ENCODE peak calls at places on chromosomes 1 and 21, in six cellular contexts. One of them, this sample, is unnamed. For H3K36me3, the result is how much of the 10 kb centered on the place peaks cover.

GRCh38 chr21:45865106-45865835 is 116.3 kb upstream of the COL6A1 start:
- DNase-seq in brain microvascular endothelial cell: peak
- DNase-seq in cardiac muscle cell: no peak
- DNase-seq in OCI-LY7: no peak
- DNase-seq in upper lobe of right lung: no peak
- DNase-seq in tibial artery: no peak
- DNase-seq in this sample: no peak

GRCh38 chr21:43908167-43908566 is 43.1 kb downstream of the AGPAT3 start:
- DNase-seq in OCI-LY7: no peak
- DNase-seq in tibial artery: no peak
- DNase-seq in upper lobe of right lung: no peak
- DNase-seq in cardiac muscle cell: no peak
- DNase-seq in brain microvascular endothelial cell: no peak
- DNase-seq in this sample: no peak

GRCh38 chr1:178543291-178543609 is 30.3 kb downstream of the TEX35 start:
- DNase-seq in OCI-LY7: peak
- DNase-seq in tibial artery: no peak
- DNase-seq in cardiac muscle cell: no peak
- DNase-seq in brain microvascular endothelial cell: no peak
- DNase-seq in upper lobe of right lung: no peak
- DNase-seq in this sample: no peak

GRCh38 chr1:91501527-91501859 is 842 bp downstream of the CDC7 start:
- DNase-seq in upper lobe of right lung: no peak
- DNase-seq in cardiac muscle cell: no peak
- DNase-seq in OCI-LY7: peak
- DNase-seq in tibial artery: no peak
- DNase-seq in brain microvascular endothelial cell: peak
- DNase-seq in this sample: no peak

GRCh38 chr1:63873751-63874150 is 99.9 kb downstream of the ROR1 start:
- DNase-seq in brain microvascular endothelial cell: peak
- DNase-seq in tibial artery: no peak
- DNase-seq in OCI-LY7: no peak
- DNase-seq in cardiac muscle cell: no peak
- DNase-seq in upper lobe of right lung: no peak
- DNase-seq in this sample: no peak

GRCh38 chr1:107748529-107748928 is 216.5 kb downstream of the VAV3 start:
- DNase-seq in cardiac muscle cell: peak
- DNase-seq in brain microvascular endothelial cell: no peak
- DNase-seq in OCI-LY7: peak
- DNase-seq in tibial artery: no peak
- DNase-seq in upper lobe of right lung: no peak
- DNase-seq in this sample: no peak

GRCh38 chr1:70101774-70102173 is 103.6 kb downstream of the LRRC40 start:
- DNase-seq in cardiac muscle cell: no peak
- DNase-seq in upper lobe of right lung: no peak
- DNase-seq in brain microvascular endothelial cell: no peak
- DNase-seq in tibial artery: no peak
- DNase-seq in OCI-LY7: no peak
- DNase-seq in this sample: no peak

GRCh38 chr1:96388421-96389310 is 332.9 kb upstream of the PTBP2 start:
- DNase-seq in tibial artery: no peak
- DNase-seq in cardiac muscle cell: no peak
- DNase-seq in OCI-LY7: no peak
- DNase-seq in brain microvascular endothelial cell: peak
- DNase-seq in upper lobe of right lung: no peak
- DNase-seq in this sample: no peak

GRCh38 chr1:204286841-204287387 is 72.8 kb downstream of the PLEKHA6 start:
- DNase-seq in brain microvascular endothelial cell: no peak
- DNase-seq in tibial artery: no peak
- DNase-seq in upper lobe of right lung: peak
- DNase-seq in cardiac muscle cell: peak
- DNase-seq in OCI-LY7: peak
- DNase-seq in this sample: no peak

GRCh38 chr1:46370214-46370633 is 23.9 kb upstream of the FAAH start:
- DNase-seq in brain microvascular endothelial cell: peak
- DNase-seq in OCI-LY7: peak
- DNase-seq in cardiac muscle cell: no peak
- DNase-seq in tibial artery: no peak
- DNase-seq in upper lobe of right lung: no peak
- DNase-seq in this sample: peak

GRCh38 chr1:78834201-78834741 is 172.3 kb downstream of the ADGRL4 start:
- DNase-seq in tibial artery: no peak
- DNase-seq in cardiac muscle cell: no peak
- DNase-seq in upper lobe of right lung: no peak
- DNase-seq in brain microvascular endothelial cell: no peak
- DNase-seq in OCI-LY7: no peak
- DNase-seq in this sample: no peak

GRCh38 chr1:37549341-37549740 is 4.8 kb downstream of the SNIP1 start:
- DNase-seq in OCI-LY7: no peak
- DNase-seq in cardiac muscle cell: no peak
- DNase-seq in tibial artery: no peak
- DNase-seq in brain microvascular endothelial cell: no peak
- DNase-seq in upper lobe of right lung: no peak
- DNase-seq in this sample: no peak

GRCh38 chr1:239233626-239234025 is 152.7 kb upstream of the CHRM3 start:
- DNase-seq in OCI-LY7: no peak
- DNase-seq in tibial artery: no peak
- DNase-seq in cardiac muscle cell: no peak
- DNase-seq in brain microvascular endothelial cell: no peak
- DNase-seq in upper lobe of right lung: no peak
- DNase-seq in this sample: no peak

GRCh38 chr1:115469703-115470476 is 131.8 kb upstream of the NGF start:
- DNase-seq in tibial artery: no peak
- DNase-seq in cardiac muscle cell: peak
- DNase-seq in brain microvascular endothelial cell: peak
- DNase-seq in OCI-LY7: peak
- DNase-seq in upper lobe of right lung: peak
- DNase-seq in this sample: no peak

GRCh38 chr1:155218854-155219591 is 10.5 kb downstream of the MTX1 start:
- DNase-seq in cardiac muscle cell: peak
- DNase-seq in brain microvascular endothelial cell: peak
- DNase-seq in upper lobe of right lung: no peak
- DNase-seq in OCI-LY7: peak
- DNase-seq in tibial artery: peak
- DNase-seq in this sample: no peak

GRCh38 chr21:35578831-35579470 is 481.4 kb downstream of the SETD4 start:
- DNase-seq in upper lobe of right lung: no peak
- DNase-seq in OCI-LY7: no peak
- DNase-seq in brain microvascular endothelial cell: no peak
- DNase-seq in tibial artery: no peak
- DNase-seq in cardiac muscle cell: no peak
- DNase-seq in this sample: no peak

GRCh38 chr1:75630004-75630403 is 19.1 kb upstream of the SLC44A5 start:
- DNase-seq in brain microvascular endothelial cell: no peak
- DNase-seq in tibial artery: no peak
- DNase-seq in cardiac muscle cell: no peak
- DNase-seq in OCI-LY7: no peak
- DNase-seq in upper lobe of right lung: no peak
- DNase-seq in this sample: no peak

GRCh38 chr1:226061793-226062557 is 541 bp upstream of the H3-3A start:
- DNase-seq in brain microvascular endothelial cell: peak
- DNase-seq in OCI-LY7: peak
- DNase-seq in tibial artery: peak
- DNase-seq in cardiac muscle cell: peak
- DNase-seq in upper lobe of right lung: peak
- DNase-seq in this sample: peak

GRCh38 chr1:37845781-37846180 is 13.6 kb downstream of the MTF1 start:
- DNase-seq in tibial artery: no peak
- DNase-seq in upper lobe of right lung: no peak
- DNase-seq in brain microvascular endothelial cell: no peak
- DNase-seq in OCI-LY7: no peak
- DNase-seq in cardiac muscle cell: no peak
- DNase-seq in this sample: no peak

GRCh38 chr1:153626929-153627796 is at the start of gene S100A13:
- DNase-seq in OCI-LY7: peak
- DNase-seq in brain microvascular endothelial cell: peak
- DNase-seq in cardiac muscle cell: peak
- DNase-seq in upper lobe of right lung: peak
- DNase-seq in tibial artery: peak
- DNase-seq in this sample: peak

GRCh38 chr21:16532841-16533240 is 803.1 kb downstream of the USP25 start:
- DNase-seq in upper lobe of right lung: no peak
- DNase-seq in cardiac muscle cell: no peak
- DNase-seq in brain microvascular endothelial cell: no peak
- DNase-seq in OCI-LY7: no peak
- DNase-seq in tibial artery: no peak
- DNase-seq in this sample: no peak

GRCh38 chr1:206143537-206144155 is 26.5 kb upstream of the AVPR1B start:
- DNase-seq in cardiac muscle cell: no peak
- DNase-seq in tibial artery: no peak
- DNase-seq in upper lobe of right lung: no peak
- DNase-seq in OCI-LY7: no peak
- DNase-seq in brain microvascular endothelial cell: no peak
- DNase-seq in this sample: no peak

GRCh38 chr1:6148497-6149241 is 31.5 kb downstream of the CHD5 start:
- DNase-seq in tibial artery: no peak
- DNase-seq in upper lobe of right lung: peak
- DNase-seq in cardiac muscle cell: peak
- DNase-seq in OCI-LY7: peak
- DNase-seq in brain microvascular endothelial cell: peak
- DNase-seq in this sample: peak

GRCh38 chr21:44029460-44030087 is 17.5 kb downstream of the TRAPPC10 start:
- DNase-seq in OCI-LY7: no peak
- DNase-seq in brain microvascular endothelial cell: no peak
- DNase-seq in tibial artery: no peak
- DNase-seq in cardiac muscle cell: no peak
- DNase-seq in upper lobe of right lung: no peak
- DNase-seq in this sample: no peak

GRCh38 chr1:234611799-234612351 is 1.9 kb upstream of the IRF2BP2 start:
- DNase-seq in cardiac muscle cell: no peak
- DNase-seq in upper lobe of right lung: peak
- DNase-seq in OCI-LY7: peak
- DNase-seq in brain microvascular endothelial cell: peak
- DNase-seq in tibial artery: peak
- DNase-seq in this sample: peak

GRCh38 chr1:155085504-155086181 is 7.0 kb downstream of the EFNA3 start:
- DNase-seq in OCI-LY7: peak
- DNase-seq in upper lobe of right lung: peak
- DNase-seq in tibial artery: peak
- DNase-seq in cardiac muscle cell: peak
- DNase-seq in brain microvascular endothelial cell: peak
- DNase-seq in this sample: peak

GRCh38 chr1:162561616-162562451 is at the start of gene UAP1:
- DNase-seq in upper lobe of right lung: no peak
- DNase-seq in OCI-LY7: peak
- DNase-seq in brain microvascular endothelial cell: no peak
- DNase-seq in cardiac muscle cell: no peak
- DNase-seq in tibial artery: no peak
- DNase-seq in this sample: no peak

DNA sequence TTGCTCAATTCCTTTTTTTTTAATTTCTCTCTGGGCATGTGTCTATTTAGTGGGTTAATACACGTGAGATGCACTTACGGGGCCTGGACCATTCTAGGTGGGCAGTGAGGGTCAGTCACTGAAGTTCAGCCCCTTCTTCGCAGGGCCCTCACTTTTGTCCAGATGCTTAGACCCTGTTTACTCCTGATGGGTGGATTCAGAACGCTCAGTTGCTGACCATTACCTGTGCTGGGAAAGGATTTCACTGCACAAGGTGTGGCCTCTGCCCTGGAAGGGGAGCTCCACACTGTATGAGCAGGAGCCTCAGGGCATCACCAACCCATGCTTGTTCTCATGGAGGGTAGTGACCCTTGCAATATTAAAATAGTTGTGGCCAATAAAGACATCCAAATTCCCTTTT is 4.5 kb downstream of the PRAMEF12 start:
- DNase-seq in brain microvascular endothelial cell: no peak
- DNase-seq in cardiac muscle cell: no peak
- DNase-seq in upper lobe of right lung: no peak
- DNase-seq in OCI-LY7: no peak
- DNase-seq in tibial artery: no peak
- DNase-seq in this sample: no peak
- H3K36me3 ChIP-seq in brain microvascular endothelial cell: under half
- H3K36me3 ChIP-seq in cardiac muscle cell: under half
- H3K36me3 ChIP-seq in upper lobe of right lung: under half
- H3K36me3 ChIP-seq in OCI-LY7: under half
- H3K36me3 ChIP-seq in tibial artery: under half
- H3K36me3 ChIP-seq in this sample: under half

GRCh38 chr21:41952568-41953248 is 1.1 kb downstream of the C2CD2 start:
- DNase-seq in OCI-LY7: no peak
- DNase-seq in cardiac muscle cell: no peak
- DNase-seq in tibial artery: no peak
- DNase-seq in brain microvascular endothelial cell: no peak
- DNase-seq in upper lobe of right lung: no peak
- DNase-seq in this sample: no peak
- H3K4me3 ChIP-seq in OCI-LY7: no peak
- H3K4me3 ChIP-seq in cardiac muscle cell: peak
- H3K4me3 ChIP-seq in tibial artery: peak
- H3K4me3 ChIP-seq in brain microvascular endothelial cell: peak
- H3K4me3 ChIP-seq in upper lobe of right lung: peak
- H3K4me3 ChIP-seq in this sample: peak

DNA sequence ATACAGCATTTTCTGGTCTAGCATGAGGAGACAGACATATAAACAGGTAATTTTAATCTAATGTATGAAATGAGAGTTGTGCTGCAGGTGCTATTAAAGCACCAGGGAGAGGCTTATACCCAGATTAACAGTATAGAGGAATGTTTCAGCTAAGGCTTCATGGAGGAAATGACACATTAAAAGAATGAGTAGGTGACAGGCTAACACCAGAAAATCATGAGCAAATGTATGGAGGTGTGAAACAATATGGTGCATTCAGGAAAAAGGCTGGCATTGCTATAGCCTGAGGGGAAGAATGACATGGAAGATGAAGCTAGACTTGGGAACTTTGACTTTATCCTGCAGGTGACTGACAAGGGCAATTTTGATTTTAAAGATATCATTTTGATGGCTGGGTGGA is 7.0 kb downstream of the ARPC5 start:
- DNase-seq in brain microvascular endothelial cell: no peak
- DNase-seq in cardiac muscle cell: no peak
- DNase-seq in upper lobe of right lung: no peak
- DNase-seq in OCI-LY7: no peak
- DNase-seq in tibial artery: no peak
- DNase-seq in this sample: no peak
- H3K36me3 ChIP-seq in brain microvascular endothelial cell: under half
- H3K36me3 ChIP-seq in cardiac muscle cell: under half
- H3K36me3 ChIP-seq in upper lobe of right lung: half or more
- H3K36me3 ChIP-seq in OCI-LY7: half or more
- H3K36me3 ChIP-seq in tibial artery: under half
- H3K36me3 ChIP-seq in this sample: under half

GRCh38 chr1:180232521-180233043 is 2.5 kb downstream of the LHX4 start:
- DNase-seq in OCI-LY7: no peak
- DNase-seq in cardiac muscle cell: no peak
- DNase-seq in upper lobe of right lung: no peak
- DNase-seq in brain microvascular endothelial cell: no peak
- DNase-seq in tibial artery: no peak
- DNase-seq in this sample: no peak

GRCh38 chr1:180230416-180230790 is 339 bp downstream of the LHX4 start:
- DNase-seq in brain microvascular endothelial cell: no peak
- DNase-seq in tibial artery: no peak
- DNase-seq in cardiac muscle cell: no peak
- DNase-seq in OCI-LY7: no peak
- DNase-seq in upper lobe of right lung: no peak
- DNase-seq in this sample: peak

GRCh38 chr1:180231506-180232420 is 1.7 kb downstream of the LHX4 start:
- DNase-seq in brain microvascular endothelial cell: no peak
- DNase-seq in upper lobe of right lung: no peak
- DNase-seq in OCI-LY7: peak
- DNase-seq in tibial artery: no peak
- DNase-seq in cardiac muscle cell: peak
- DNase-seq in this sample: peak

GRCh38 chr1:180229483-180230415 is at the start of gene LHX4:
- DNase-seq in upper lobe of right lung: peak
- DNase-seq in tibial artery: no peak
- DNase-seq in OCI-LY7: peak
- DNase-seq in brain microvascular endothelial cell: no peak
- DNase-seq in cardiac muscle cell: peak
- DNase-seq in this sample: peak

GRCh38 chr1:180230791-180231505 is 884 bp downstream of the LHX4 start:
- DNase-seq in upper lobe of right lung: no peak
- DNase-seq in OCI-LY7: no peak
- DNase-seq in cardiac muscle cell: peak
- DNase-seq in brain microvascular endothelial cell: no peak
- DNase-seq in tibial artery: no peak
- DNase-seq in this sample: peak
- H3K4me3 ChIP-seq in upper lobe of right lung: peak
- H3K4me3 ChIP-seq in OCI-LY7: peak
- H3K4me3 ChIP-seq in cardiac muscle cell: peak
- H3K4me3 ChIP-seq in brain microvascular endothelial cell: peak
- H3K4me3 ChIP-seq in tibial artery: peak
- H3K4me3 ChIP-seq in this sample: peak

This sample was measured in GM06990.